ENCODE peak calls at places on chromosomes 4 and X, in eight cellular contexts. One of them, this sample, is unnamed.

GRCh38 chrX:71998836-71999509 is 88.3 kb downstream of the NHSL2 start:
- DNase-seq in PC-3: peak; percentile 63
- DNase-seq in thyroid gland: peak; percentile 27
- DNase-seq in hepatocyte: no peak
- DNase-seq in prostate gland: no peak
- DNase-seq in lower lobe of right lung: no peak
- DNase-seq in MM.1S: peak; percentile 52
- DNase-seq in CD8-positive, alpha-beta T cell: peak; percentile 36
- DNase-seq in this sample: peak; percentile 38

GRCh38 chr4:43048570-43048969 is 156.1 kb downstream of the GRXCR1 start:
- DNase-seq in PC-3: peak; percentile 15
- DNase-seq in MM.1S: no peak
- DNase-seq in hepatocyte: no peak
- DNase-seq in thyroid gland: no peak
- DNase-seq in CD8-positive, alpha-beta T cell: no peak
- DNase-seq in prostate gland: no peak
- DNase-seq in lower lobe of right lung: no peak
- DNase-seq in this sample: no peak

GRCh38 chrX:104351173-104351769 is 96.5 kb upstream of the ESX1 start:
- DNase-seq in hepatocyte: no peak
- DNase-seq in thyroid gland: no peak
- DNase-seq in prostate gland: no peak
- DNase-seq in MM.1S: no peak
- DNase-seq in lower lobe of right lung: no peak
- DNase-seq in CD8-positive, alpha-beta T cell: no peak
- DNase-seq in PC-3: peak; percentile 87
- DNase-seq in this sample: no peak

GRCh38 chr4:165600959-165601674 is 222.3 kb downstream of the CPE start:
- DNase-seq in PC-3: no peak
- DNase-seq in lower lobe of right lung: no peak
- DNase-seq in hepatocyte: no peak
- DNase-seq in MM.1S: no peak
- DNase-seq in thyroid gland: no peak
- DNase-seq in CD8-positive, alpha-beta T cell: no peak
- DNase-seq in prostate gland: no peak
- DNase-seq in this sample: no peak

GRCh38 chr4:82785248-82786003 is 13.2 kb downstream of the SCD5 start:
- DNase-seq in hepatocyte: no peak
- DNase-seq in CD8-positive, alpha-beta T cell: no peak
- DNase-seq in PC-3: peak; percentile 83
- DNase-seq in prostate gland: no peak
- DNase-seq in MM.1S: no peak
- DNase-seq in thyroid gland: no peak
- DNase-seq in lower lobe of right lung: no peak
- DNase-seq in this sample: no peak

GRCh38 chr4:661231-661630 is 12.8 kb downstream of the ATP5ME start:
- DNase-seq in prostate gland: no peak
- DNase-seq in CD8-positive, alpha-beta T cell: no peak
- DNase-seq in MM.1S: no peak
- DNase-seq in thyroid gland: no peak
- DNase-seq in PC-3: no peak
- DNase-seq in hepatocyte: no peak
- DNase-seq in lower lobe of right lung: no peak
- DNase-seq in this sample: no peak

GRCh38 chrX:17559728-17560379 is 177.4 kb upstream of the SCML1 start:
- DNase-seq in prostate gland: peak; percentile 16
- DNase-seq in MM.1S: no peak
- DNase-seq in CD8-positive, alpha-beta T cell: no peak
- DNase-seq in PC-3: peak; percentile 91
- DNase-seq in thyroid gland: peak; percentile 33
- DNase-seq in lower lobe of right lung: no peak
- DNase-seq in hepatocyte: peak; percentile 25
- DNase-seq in this sample: peak; percentile 66

GRCh38 chr4:6538586-6538985 is 36.4 kb upstream of the MAN2B2 start:
- DNase-seq in prostate gland: no peak
- DNase-seq in lower lobe of right lung: no peak
- DNase-seq in CD8-positive, alpha-beta T cell: no peak
- DNase-seq in hepatocyte: no peak
- DNase-seq in MM.1S: no peak
- DNase-seq in PC-3: no peak
- DNase-seq in thyroid gland: no peak
- DNase-seq in this sample: no peak

GRCh38 chr4:182695842-182696241 is 221.3 kb downstream of the DCTD start:
- DNase-seq in MM.1S: no peak
- DNase-seq in prostate gland: no peak
- DNase-seq in lower lobe of right lung: no peak
- DNase-seq in PC-3: no peak
- DNase-seq in hepatocyte: no peak
- DNase-seq in CD8-positive, alpha-beta T cell: no peak
- DNase-seq in thyroid gland: no peak
- DNase-seq in this sample: no peak

GRCh38 chr4:96354036-96354712 is 514.3 kb downstream of the PDHA2 start:
- DNase-seq in CD8-positive, alpha-beta T cell: no peak
- DNase-seq in PC-3: no peak
- DNase-seq in hepatocyte: peak; percentile 10
- DNase-seq in MM.1S: peak; percentile 16
- DNase-seq in lower lobe of right lung: no peak
- DNase-seq in thyroid gland: no peak
- DNase-seq in prostate gland: no peak
- DNase-seq in this sample: no peak

GRCh38 chr4:89737888-89738287 is 99.1 kb downstream of the SNCA start:
- DNase-seq in CD8-positive, alpha-beta T cell: no peak
- DNase-seq in prostate gland: no peak
- DNase-seq in PC-3: peak; percentile 24
- DNase-seq in thyroid gland: no peak
- DNase-seq in lower lobe of right lung: no peak
- DNase-seq in hepatocyte: peak; percentile 12
- DNase-seq in MM.1S: no peak
- DNase-seq in this sample: no peak

GRCh38 chr4:187141101-187141500 is 417.4 kb upstream of the FAT1 start:
- DNase-seq in PC-3: peak; percentile 25
- DNase-seq in lower lobe of right lung: no peak
- DNase-seq in prostate gland: no peak
- DNase-seq in CD8-positive, alpha-beta T cell: no peak
- DNase-seq in thyroid gland: no peak
- DNase-seq in MM.1S: no peak
- DNase-seq in hepatocyte: no peak
- DNase-seq in this sample: no peak

GRCh38 chr4:41655177-41655576 is 93.3 kb downstream of the PHOX2B start:
- DNase-seq in lower lobe of right lung: no peak
- DNase-seq in thyroid gland: no peak
- DNase-seq in PC-3: peak; percentile 64
- DNase-seq in MM.1S: no peak
- DNase-seq in CD8-positive, alpha-beta T cell: no peak
- DNase-seq in prostate gland: no peak
- DNase-seq in hepatocyte: no peak
- DNase-seq in this sample: no peak

GRCh38 chrX:134443020-134443419 is 16.9 kb upstream of the HPRT1 start:
- DNase-seq in MM.1S: peak; percentile 58
- DNase-seq in CD8-positive, alpha-beta T cell: no peak
- DNase-seq in PC-3: no peak
- DNase-seq in prostate gland: no peak
- DNase-seq in lower lobe of right lung: no peak
- DNase-seq in thyroid gland: no peak
- DNase-seq in hepatocyte: no peak
- DNase-seq in this sample: no peak

GRCh38 chrX:131778269-131779218 is 234.7 kb downstream of the OR13H1 start:
- DNase-seq in CD8-positive, alpha-beta T cell: no peak
- DNase-seq in hepatocyte: no peak
- DNase-seq in PC-3: peak; percentile 25
- DNase-seq in prostate gland: no peak
- DNase-seq in thyroid gland: no peak
- DNase-seq in lower lobe of right lung: no peak
- DNase-seq in MM.1S: peak; percentile 95
- DNase-seq in this sample: no peak

GRCh38 chr4:52983563-52984303 is 121.6 kb downstream of the RASL11B start:
- DNase-seq in hepatocyte: peak; percentile 84
- DNase-seq in MM.1S: peak; percentile 53
- DNase-seq in CD8-positive, alpha-beta T cell: no peak
- DNase-seq in lower lobe of right lung: no peak
- DNase-seq in PC-3: peak; percentile 83
- DNase-seq in prostate gland: peak; percentile 42
- DNase-seq in thyroid gland: no peak
- DNase-seq in this sample: no peak

GRCh38 chr4:101356928-101357327 is 9.6 kb upstream of the PPP3CA start:
- DNase-seq in MM.1S: peak; percentile 41
- DNase-seq in prostate gland: no peak
- DNase-seq in CD8-positive, alpha-beta T cell: no peak
- DNase-seq in PC-3: peak; percentile 92
- DNase-seq in hepatocyte: peak; percentile 71
- DNase-seq in lower lobe of right lung: no peak
- DNase-seq in thyroid gland: peak; percentile 57
- DNase-seq in this sample: no peak

GRCh38 chr4:82630079-82630478 is 68.3 kb upstream of the TMEM150C start:
- DNase-seq in PC-3: no peak
- DNase-seq in CD8-positive, alpha-beta T cell: no peak
- DNase-seq in thyroid gland: no peak
- DNase-seq in MM.1S: no peak
- DNase-seq in lower lobe of right lung: no peak
- DNase-seq in hepatocyte: no peak
- DNase-seq in prostate gland: no peak
- DNase-seq in this sample: no peak

GRCh38 chrX:147912093-147912801 is 528 bp downstream of the FMR1 start:
- DNase-seq in prostate gland: peak; percentile 6
- DNase-seq in thyroid gland: peak; percentile 37
- DNase-seq in CD8-positive, alpha-beta T cell: peak; percentile 34
- DNase-seq in hepatocyte: peak; percentile 35
- DNase-seq in PC-3: peak; percentile 49
- DNase-seq in MM.1S: peak; percentile 35
- DNase-seq in lower lobe of right lung: peak; percentile 39
- DNase-seq in this sample: peak; percentile 64

GRCh38 chrX:15055146-15055930 is 182.1 kb downstream of the MOSPD2 start:
- DNase-seq in hepatocyte: no peak
- DNase-seq in thyroid gland: no peak
- DNase-seq in lower lobe of right lung: no peak
- DNase-seq in prostate gland: no peak
- DNase-seq in MM.1S: no peak
- DNase-seq in PC-3: peak; percentile 54
- DNase-seq in CD8-positive, alpha-beta T cell: no peak
- DNase-seq in this sample: no peak

GRCh38 chrX:15056044-15056443 is 182.8 kb downstream of the MOSPD2 start:
- DNase-seq in PC-3: peak; percentile 63
- DNase-seq in lower lobe of right lung: no peak
- DNase-seq in CD8-positive, alpha-beta T cell: no peak
- DNase-seq in hepatocyte: no peak
- DNase-seq in thyroid gland: no peak
- DNase-seq in prostate gland: no peak
- DNase-seq in MM.1S: no peak
- DNase-seq in this sample: no peak

DNA sequence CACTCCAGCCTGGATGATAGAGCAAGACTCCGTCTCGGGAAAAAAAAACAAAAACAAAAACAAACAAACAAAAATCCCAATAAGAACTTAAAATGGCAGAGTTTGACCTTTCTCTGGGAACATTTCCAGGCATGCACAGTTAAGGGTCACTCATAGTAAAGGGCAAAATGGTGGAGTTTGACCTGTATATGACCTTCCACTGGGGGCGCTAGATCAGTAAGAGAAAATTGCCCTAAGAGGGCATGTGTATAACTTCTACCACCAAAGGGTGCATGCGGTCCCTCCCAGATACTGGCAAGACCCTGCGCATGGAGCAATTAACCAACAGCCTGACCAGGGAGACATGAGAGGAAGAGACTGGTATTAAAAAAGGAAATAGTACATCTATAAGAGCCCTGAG is 177.2 kb downstream of the MOSPD2 start:
- DNase-seq in PC-3: no peak
- DNase-seq in hepatocyte: no peak
- DNase-seq in CD8-positive, alpha-beta T cell: no peak
- DNase-seq in prostate gland: no peak
- DNase-seq in MM.1S: no peak
- DNase-seq in lower lobe of right lung: no peak
- DNase-seq in thyroid gland: no peak
- DNase-seq in this sample: no peak
- TF ChIP-seq CTCF in PC-3: peak; percentile 28
- TF ChIP-seq CTCF in hepatocyte: no peak
- TF ChIP-seq CTCF in CD8-positive, alpha-beta T cell: no peak
- TF ChIP-seq CTCF in prostate gland: no peak
- TF ChIP-seq CTCF in MM.1S: no peak
- TF ChIP-seq CTCF in lower lobe of right lung: no peak
- TF ChIP-seq CTCF in thyroid gland: no peak
- TF ChIP-seq CTCF in this sample: no peak

DNA sequence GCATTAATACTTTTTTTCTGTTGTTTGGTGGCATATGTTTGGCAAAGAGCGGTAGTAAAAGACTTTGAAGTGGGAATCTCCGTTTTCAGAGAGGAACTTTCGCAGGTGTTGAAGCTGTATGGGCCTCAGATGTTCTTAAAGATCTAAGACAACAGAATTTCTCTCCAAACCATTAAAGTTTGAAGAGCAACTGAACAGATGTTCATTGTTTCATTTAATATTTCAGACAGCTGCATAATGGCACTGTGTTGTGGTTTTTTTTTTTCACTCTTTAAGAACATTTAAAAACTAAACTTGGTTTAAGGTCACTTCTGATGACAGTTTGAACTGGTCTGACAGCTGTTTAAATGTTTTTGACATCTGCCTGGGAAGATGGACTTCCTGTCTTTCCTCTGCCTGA is 882.7 kb upstream of the PCDH10 start:
- DNase-seq in CD8-positive, alpha-beta T cell: no peak
- DNase-seq in prostate gland: no peak
- DNase-seq in MM.1S: peak; percentile 93
- DNase-seq in hepatocyte: no peak
- DNase-seq in lower lobe of right lung: no peak
- DNase-seq in thyroid gland: no peak
- DNase-seq in PC-3: no peak
- DNase-seq in this sample: no peak
- H3K4me1 ChIP-seq in CD8-positive, alpha-beta T cell: no peaks in the 10 kb centered on the region
- H3K4me1 ChIP-seq in prostate gland: no peaks in the 10 kb centered on the region
- H3K4me1 ChIP-seq in MM.1S: peaks cover 42% of the 10 kb centered on the region
- H3K4me1 ChIP-seq in hepatocyte: peaks cover 4% of the 10 kb centered on the region
- H3K4me1 ChIP-seq in lower lobe of right lung: no peaks in the 10 kb centered on the region
- H3K4me1 ChIP-seq in thyroid gland: no peaks in the 10 kb centered on the region
- H3K4me1 ChIP-seq in PC-3: no peaks in the 10 kb centered on the region
- H3K4me1 ChIP-seq in this sample: no peaks in the 10 kb centered on the region

GRCh38 chrX:56733459-56734046 is 4.5 kb downstream of the NBDY start:
- DNase-seq in thyroid gland: peak; percentile 46
- DNase-seq in hepatocyte: peak; percentile 73
- DNase-seq in lower lobe of right lung: no peak
- DNase-seq in MM.1S: peak; percentile 68
- DNase-seq in CD8-positive, alpha-beta T cell: peak; percentile 58
- DNase-seq in PC-3: peak; percentile 78
- DNase-seq in prostate gland: peak; percentile 36
- DNase-seq in this sample: peak; percentile 58
- TF ChIP-seq CTCF in thyroid gland: peak; percentile 22
- TF ChIP-seq CTCF in hepatocyte: peak; percentile 59
- TF ChIP-seq CTCF in lower lobe of right lung: peak; percentile 51
- TF ChIP-seq CTCF in MM.1S: peak; percentile 59
- TF ChIP-seq CTCF in CD8-positive, alpha-beta T cell: peak; percentile 57
- TF ChIP-seq CTCF in PC-3: peak; percentile 70
- TF ChIP-seq CTCF in prostate gland: peak; percentile 55
- TF ChIP-seq CTCF in this sample: peak; percentile 51

DNA sequence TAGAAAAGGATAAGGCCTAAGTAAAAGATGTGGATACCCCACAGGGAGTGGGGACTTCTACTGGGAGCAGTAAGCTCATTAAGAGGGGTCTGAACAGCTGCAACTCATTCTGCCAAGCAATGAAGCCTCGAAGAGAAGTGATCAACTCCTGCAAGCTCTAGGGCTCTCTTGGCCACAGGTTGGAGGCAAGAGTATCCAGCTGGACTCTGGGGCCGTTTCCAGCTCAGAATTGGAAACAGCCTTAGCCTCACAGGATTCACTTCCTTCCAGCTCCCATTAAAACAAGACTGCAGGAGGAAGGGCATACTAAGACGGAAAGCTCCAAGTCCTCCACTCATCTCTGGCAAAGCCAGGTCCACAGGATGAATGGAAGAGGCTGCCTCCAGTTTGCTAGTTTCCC is 126.3 kb downstream of the ATG4A start:
- DNase-seq in lower lobe of right lung: no peak
- DNase-seq in MM.1S: no peak
- DNase-seq in prostate gland: no peak
- DNase-seq in thyroid gland: no peak
- DNase-seq in hepatocyte: no peak
- DNase-seq in PC-3: no peak
- DNase-seq in CD8-positive, alpha-beta T cell: no peak
- DNase-seq in this sample: no peak
- H3K4me1 ChIP-seq in lower lobe of right lung: no peaks in the 10 kb centered on the region
- H3K4me1 ChIP-seq in MM.1S: no peaks in the 10 kb centered on the region
- H3K4me1 ChIP-seq in prostate gland: no peaks in the 10 kb centered on the region
- H3K4me1 ChIP-seq in thyroid gland: no peaks in the 10 kb centered on the region
- H3K4me1 ChIP-seq in hepatocyte: peaks cover 13% of the 10 kb centered on the region
- H3K4me1 ChIP-seq in PC-3: no peaks in the 10 kb centered on the region
- H3K4me1 ChIP-seq in CD8-positive, alpha-beta T cell: no peaks in the 10 kb centered on the region
- H3K4me1 ChIP-seq in this sample: no peaks in the 10 kb centered on the region

This sample was measured in tibial artery.